ENCODE peak calls at places on chromosomes 1 and 21, in nine cellular contexts. Q is HepG2, S is spleen, O is upper lobe of left lung, T is prostate gland, H is transverse colon, G is breast epithelium, V is suprapubic skin, K is H1. X is an unnamed sample. For H3K9me3, the result is how much of the 10 kb centered on the place peaks cover.

GRCh38 chr21:27818847-27819246 is 852.0 kb upstream of the ADAMTS5 start:
- DNase-seq in V (no peak), H (no peak), S (no peak), K (no peak), Q (no peak), O (no peak), T (no peak), G (no peak), X (no peak)

GRCh38 chr1:39204441-39205081 is at the start of gene MACF1:
- DNase-seq in Q (no peak), O (no peak), G (no peak), T (peak), H (peak), V (peak), S (no peak), K (no peak), X (peak)

GRCh38 chr1:243716901-243717300 is 133.1 kb downstream of the AKT3 start:
- DNase-seq in V (no peak), G (no peak), O (no peak), S (no peak), K (no peak), Q (no peak), T (no peak), H (no peak), X (no peak)

GRCh38 chr1:93446837-93447451 is 974 bp upstream of the FNBP1L start:
- DNase-seq in O (no peak), H (peak), S (no peak), K (no peak), G (no peak), V (no peak), Q (peak), T (peak), X (peak)

GRCh38 chr1:190479537-190479936 is 1.9 kb upstream of the BRINP3 start:
- DNase-seq in T (no peak), S (no peak), G (no peak), O (no peak), H (peak), Q (no peak), V (no peak), K (no peak), X (no peak)

GRCh38 chr1:178541829-178542553 is 29.1 kb downstream of the TEX35 start:
- DNase-seq in K (peak), G (no peak), S (peak), V (peak), Q (peak), T (peak), O (peak), H (peak), X (peak)

GRCh38 chr1:115051850-115052249 is 22.2 kb downstream of the TSHB start:
- DNase-seq in S (no peak), O (no peak), V (no peak), K (no peak), H (no peak), Q (no peak), T (no peak), G (no peak), X (no peak)

GRCh38 chr1:248858096-248858890 is 592 bp downstream of the ZNF692 start:
- DNase-seq in Q (peak), V (peak), H (peak), O (peak), G (peak), T (peak), S (peak), K (peak), X (peak)

GRCh38 chr21:45098867-45099266 is 24.5 kb downstream of the ADARB1 start:
- DNase-seq in S (no peak), T (no peak), G (no peak), K (no peak), Q (peak), V (no peak), H (no peak), O (no peak), X (no peak)

GRCh38 chr1:113442130-113442529 is 51.8 kb downstream of the MAGI3 start:
- DNase-seq in G (no peak), V (no peak), K (no peak), Q (no peak), S (no peak), H (no peak), T (no peak), O (no peak), X (no peak)

GRCh38 chr1:232952514-232953175 is 2.2 kb downstream of the NTPCR start:
- DNase-seq in T (peak), H (peak), Q (peak), K (peak), O (no peak), V (no peak), S (no peak), G (no peak), X (peak)

GRCh38 chr1:98360864-98361263 is 300.7 kb upstream of the SNX7 start:
- DNase-seq in H (no peak), S (no peak), O (no peak), G (no peak), K (no peak), V (no peak), T (no peak), Q (no peak), X (no peak)

GRCh38 chr1:165928075-165928731 is 100.8 kb downstream of the UCK2 start:
- DNase-seq in Q (peak), S (no peak), T (no peak), G (no peak), V (no peak), H (peak), K (peak), O (no peak), X (peak)

GRCh38 chr21:42493109-42494060 is 2.6 kb downstream of the RSPH1 start:
- DNase-seq in K (no peak), V (no peak), Q (no peak), T (no peak), H (peak), G (no peak), S (no peak), O (no peak), X (no peak)

GRCh38 chr1:7339014-7339413 is 432.1 kb upstream of the VAMP3 start:
- DNase-seq in S (no peak), H (no peak), V (no peak), O (no peak), Q (no peak), K (no peak), G (no peak), T (no peak), X (no peak)

GRCh38 chr1:14926214-14926613 is 227.3 kb upstream of the TMEM51 start:
- DNase-seq in K (no peak), S (no peak), G (no peak), T (no peak), O (no peak), Q (no peak), V (no peak), H (no peak), X (no peak)

GRCh38 chr1:16015960-16016901 is 1.6 kb downstream of the HSPB7 start:
- DNase-seq in K (no peak), T (no peak), S (no peak), V (no peak), H (peak), G (no peak), Q (no peak), O (no peak), X (no peak)

GRCh38 chr1:240027059-240027462 is 64.6 kb upstream of the FMN2 start:
- DNase-seq in S (no peak), K (peak), Q (peak), V (no peak), T (no peak), H (peak), O (no peak), G (no peak), X (no peak)

GRCh38 chr1:174976436-174977107 is 23.2 kb upstream of the CACYBP start:
- DNase-seq in T (no peak), S (no peak), K (no peak), G (no peak), Q (no peak), V (no peak), H (no peak), O (no peak), X (no peak)

GRCh38 chr21:46188226-46189212 is 4.3 kb upstream of the SPATC1L start:
- DNase-seq in T (peak), K (no peak), G (peak), V (no peak), Q (peak), H (no peak), S (no peak), O (no peak), X (no peak)

GRCh38 chr1:41626146-41626545 is 141.7 kb upstream of the EDN2 start:
- DNase-seq in T (peak), Q (no peak), O (peak), V (no peak), K (peak), S (no peak), G (no peak), H (no peak), X (no peak)

GRCh38 chr1:212119397-212119837 is 83.9 kb downstream of the DTL start:
- DNase-seq in O (no peak), Q (no peak), S (no peak), H (no peak), V (no peak), G (no peak), K (no peak), T (no peak), X (no peak)

GRCh38 chr1:27031235-27032118 is 18.8 kb upstream of the TENT5B start:
- DNase-seq in O (peak), G (peak), T (peak), H (peak), K (peak), Q (no peak), V (peak), S (peak), X (peak)

GRCh38 chr1:168045311-168045710 is 91.4 kb downstream of the GPR161 start:
- DNase-seq in V (no peak), O (no peak), G (no peak), K (no peak), Q (no peak), H (no peak), S (no peak), T (no peak), X (no peak)

GRCh38 chr1:55235722-55236121 is 20.6 kb upstream of the USP24 start:
- DNase-seq in T (no peak), H (no peak), O (no peak), S (no peak), V (no peak), K (no peak), Q (no peak), G (no peak), X (no peak)

GRCh38 chr1:36359911-36360310 is 25.8 kb downstream of the STK40 start:
- DNase-seq in H (no peak), S (no peak), K (no peak), Q (no peak), O (no peak), V (no peak), T (no peak), G (no peak), X (no peak)

GRCh38 chr1:198040880-198041279 is 115.9 kb upstream of the NEK7 start:
- DNase-seq in S (no peak), G (no peak), K (no peak), T (no peak), O (no peak), Q (no peak), H (no peak), V (no peak), X (no peak)

GRCh38 chr1:162373541-162374375 is 2.9 kb downstream of the SPATA46 start:
- DNase-seq in H (no peak), G (peak), V (no peak), O (no peak), T (no peak), S (no peak), Q (no peak), K (no peak), X (no peak)

GRCh38 chr1:184487561-184488200 is 100.9 kb downstream of the C1orf21 start:
- DNase-seq in G (no peak), S (no peak), Q (no peak), H (no peak), V (no peak), T (no peak), O (no peak), K (no peak), X (no peak)

GRCh38 chr1:236016083-236016482 is 48.8 kb downstream of the NID1 start:
- DNase-seq in V (peak), T (no peak), H (peak), K (no peak), O (no peak), S (no peak), G (no peak), Q (no peak), X (no peak)

GRCh38 chr1:2526824-2527552 is 592 bp upstream of the PANK4 start:
- DNase-seq in K (no peak), Q (no peak), S (no peak), O (no peak), H (peak), V (peak), G (no peak), T (no peak), X (no peak)

GRCh38 chr1:165047985-165048384 is 308.5 kb downstream of the LMX1A start:
- DNase-seq in H (no peak), G (no peak), V (no peak), S (no peak), K (no peak), Q (no peak), O (no peak), T (no peak), X (no peak)

GRCh38 chr1:72438270-72438669 is 155.9 kb upstream of the NEGR1 start:
- DNase-seq in K (no peak), S (no peak), T (no peak), G (no peak), H (no peak), O (no peak), V (no peak), Q (no peak), X (no peak)

GRCh38 chr1:49351744-49352143 is 575.1 kb upstream of the BEND5 start:
- DNase-seq in K (no peak), G (no peak), Q (no peak), V (no peak), T (no peak), O (no peak), H (no peak), S (no peak), X (no peak)

GRCh38 chr1:236951672-236952071 is 52.6 kb downstream of the MT1HL1 start:
- DNase-seq in G (no peak), O (no peak), K (no peak), T (no peak), V (no peak), S (no peak), Q (no peak), H (no peak), X (no peak)

GRCh38 chr1:10612446-10613160 is 137.9 kb downstream of the PEX14 start:
- DNase-seq in K (no peak), T (no peak), V (peak), Q (no peak), S (peak), H (no peak), G (peak), O (no peak), X (no peak)
- H3K27ac ChIP-seq in K (no peak), T (no peak), V (no peak), Q (no peak), S (no peak), H (no peak), G (no peak), O (no peak), X (no peak)

GRCh38 chr1:84496498-84496897 is 9.7 kb upstream of the SPATA1 start:
- DNase-seq in T (no peak), V (no peak), K (no peak), Q (no peak), H (no peak), S (no peak), O (no peak), G (no peak), X (no peak)
- TF ChIP-seq POLR2AphosphoS5 in T (no peak), V (no peak), K (no peak), Q (no peak), H (no peak), S (no peak), O (no peak), G (no peak), X (no peak)

GRCh38 chr1:188364927-188365449 is 1536.2 kb downstream of the PLA2G4A start:
- DNase-seq in H (no peak), T (no peak), S (no peak), G (no peak), K (no peak), Q (no peak), V (no peak), O (no peak), X (no peak)
- H3K9me3 ChIP-seq in H (under half), T (under half), S (under half), G (under half), K (under half), Q (under half), V (under half), O (under half), X (under half)

DNA sequence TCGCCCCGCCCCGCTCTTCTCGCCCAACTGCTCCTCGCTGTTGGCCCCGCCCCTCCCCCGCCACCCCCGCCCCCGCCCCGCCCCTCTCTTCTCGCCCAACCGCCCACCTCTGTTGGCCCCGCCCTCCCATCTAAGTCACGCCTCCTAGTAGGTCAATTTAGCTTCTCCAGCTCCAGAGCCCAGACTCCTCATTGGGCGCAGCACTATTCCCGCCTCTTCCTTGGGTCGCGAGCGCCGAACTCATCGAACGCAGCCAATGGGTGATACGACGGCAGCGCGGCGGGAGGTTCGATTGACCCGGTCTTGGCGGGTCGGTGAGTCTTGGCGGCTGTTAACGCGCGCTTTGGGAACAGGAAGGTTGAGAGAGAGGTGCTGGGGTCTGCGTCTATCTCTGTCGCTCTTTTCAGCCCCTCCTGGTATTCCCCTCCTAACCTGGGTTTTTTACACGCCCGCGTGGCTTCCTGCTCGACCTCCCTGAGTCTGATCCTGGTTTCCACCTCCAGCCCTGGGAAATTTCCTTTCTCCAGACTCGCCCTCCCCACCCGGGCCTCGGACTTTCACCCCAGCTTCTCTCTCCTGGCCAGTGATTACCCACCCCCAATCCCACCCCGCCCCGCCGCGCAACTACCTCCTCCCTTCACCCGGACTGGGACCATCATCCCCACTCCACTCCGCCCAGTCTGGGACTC is at the start of gene RAD54L:
- DNase-seq in V (peak), K (peak), O (peak), Q (peak), H (peak), G (peak), S (peak), T (peak), X (peak)
- H3K27ac ChIP-seq in V (peak), K (peak), O (peak), Q (peak), H (peak), G (peak), S (peak), T (peak), X (peak)